ENCODE peak calls at places on chromosomes 5 and 9, in five cellular contexts. W is CD8-positive, alpha-beta memory T cell; Q is naive thymus-derived CD4-positive, alpha-beta T cell; C is fibroblast of the aortic adventitia; M is upper lobe of right lung. A is an unnamed sample.

GRCh38 chr5:40409600-40409999 is 270.1 kb upstream of the PTGER4 start:
- DNase-seq in Q (peak), M (no peak), W (peak), C (no peak), A (no peak)

GRCh38 chr5:12704955-12705354 is 800.7 kb upstream of the CTNND2 start:
- DNase-seq in C (no peak), Q (no peak), W (no peak), M (no peak), A (no peak)

GRCh38 chr5:169202969-169203368 is 98.0 kb downstream of the SLIT3 start:
- DNase-seq in M (no peak), W (no peak), Q (no peak), C (peak), A (no peak)

GRCh38 chr9:129245276-129245675 is 67.2 kb upstream of the IER5L start:
- DNase-seq in M (peak), C (no peak), Q (no peak), W (no peak), A (no peak)

GRCh38 chr5:123810253-123810652 is 298.3 kb downstream of the CSNK1G3 start:
- DNase-seq in Q (no peak), M (no peak), C (no peak), W (no peak), A (no peak)

GRCh38 chr9:110578896-110579752 is at the start of gene SVEP1:
- DNase-seq in M (peak), Q (no peak), C (peak), W (no peak), A (peak)

GRCh38 chr5:58060971-58061370 is 398.9 kb downstream of the PLK2 start:
- DNase-seq in W (no peak), Q (no peak), M (no peak), C (peak), A (no peak)

GRCh38 chr5:36740259-36740898 is 134.0 kb downstream of the SLC1A3 start:
- DNase-seq in Q (no peak), C (peak), M (no peak), W (no peak), A (no peak)

GRCh38 chr5:113520429-113520828 is 6.9 kb downstream of the YTHDC2 start:
- DNase-seq in W (no peak), Q (no peak), M (no peak), C (peak), A (peak)

GRCh38 chr9:108759835-108760234 is 96.0 kb downstream of the ACTL7B start:
- DNase-seq in M (no peak), W (no peak), Q (no peak), C (no peak), A (no peak)

GRCh38 chr5:58462623-58463230 is 2.8 kb upstream of the PLK2 start:
- DNase-seq in Q (peak), C (peak), M (no peak), W (peak), A (peak)

GRCh38 chr9:119736478-119737454 is 367.5 kb upstream of the BRINP1 start:
- DNase-seq in C (no peak), W (no peak), M (peak), Q (no peak), A (peak)

GRCh38 chr9:28648723-28649122 is 1075.4 kb upstream of the C9orf72 start:
- DNase-seq in M (no peak), C (no peak), Q (no peak), W (no peak), A (no peak)

GRCh38 chr5:179137643-179138567 is 77.7 kb downstream of the ZNF354C start:
- DNase-seq in Q (no peak), W (no peak), C (no peak), M (no peak), A (no peak)

GRCh38 chr5:157273131-157273556 is 7.2 kb downstream of the CYFIP2 start:
- DNase-seq in Q (no peak), C (no peak), W (no peak), M (no peak), A (peak)
- H3K4me3 ChIP-seq in Q (no peak), C (no peak), W (peak), M (no peak), A (peak)

GRCh38 chr5:84673785-84674184 is 289.1 kb upstream of the EDIL3 start:
- DNase-seq in W (no peak), C (no peak), M (no peak), Q (no peak), A (no peak)
- H3K4me3 ChIP-seq in W (no peak), C (no peak), M (no peak), Q (no peak), A (no peak)

DNA sequence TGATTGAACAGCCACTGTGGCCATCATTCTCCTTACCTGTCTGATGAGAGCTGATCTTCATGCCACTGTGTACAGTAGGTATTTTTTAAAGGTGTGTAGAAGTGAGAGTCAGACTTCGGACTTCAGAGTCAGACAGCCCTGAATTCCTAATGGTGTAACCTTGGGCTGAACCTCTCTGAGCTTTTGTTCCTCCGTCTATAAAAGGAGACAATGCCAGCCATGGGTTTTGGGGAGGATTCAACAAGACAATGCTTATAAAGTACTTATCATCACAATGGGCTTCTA is 18.7 kb downstream of the GSN start:
- DNase-seq in W (no peak), Q (no peak), C (no peak), M (no peak), A (no peak)
- H3K4me3 ChIP-seq in W (no peak), Q (no peak), C (peak), M (peak), A (no peak)

DNA sequence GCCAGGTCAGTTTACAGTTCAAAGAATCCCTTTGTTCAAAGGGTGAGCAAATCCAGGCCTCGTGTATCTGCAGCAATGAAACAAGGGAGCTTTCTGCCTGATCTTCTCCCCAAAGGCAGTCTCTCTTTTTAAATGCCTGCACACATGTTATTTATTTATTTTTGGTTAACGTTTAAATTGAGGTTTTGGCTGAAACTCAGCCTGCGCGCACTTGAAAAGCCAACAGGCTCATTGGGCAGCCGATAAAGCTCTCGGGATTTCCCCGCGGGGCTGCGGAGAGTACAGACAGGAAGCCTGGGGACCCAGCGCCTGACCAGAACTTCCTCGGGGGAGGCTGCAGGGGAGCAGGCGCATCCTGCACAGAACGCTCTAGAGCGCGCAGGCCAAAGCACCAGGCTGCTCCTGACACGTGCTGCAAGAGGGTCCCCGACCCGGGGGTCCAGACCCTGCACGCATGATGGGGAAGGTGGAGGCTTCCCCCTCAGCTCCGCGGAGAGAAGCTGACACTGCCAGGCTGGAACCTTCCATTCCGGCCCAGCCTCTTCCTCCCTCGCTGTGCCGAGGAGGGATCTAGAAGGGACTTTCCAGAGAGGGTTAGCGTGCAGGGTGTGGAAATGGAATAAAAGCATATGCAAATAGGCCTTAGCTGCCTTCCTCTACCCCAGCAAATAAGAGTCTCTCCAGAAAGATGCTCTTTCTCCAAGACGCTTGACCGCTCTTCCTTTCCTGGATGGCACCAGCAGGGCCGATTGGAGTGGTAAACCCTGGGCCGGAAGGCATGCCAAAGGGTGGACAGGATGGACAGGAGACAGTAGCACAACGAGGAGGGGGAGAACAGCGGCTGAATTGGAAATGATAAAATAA is 46.1 kb downstream of the PTTG1 start:
- DNase-seq in C (peak), W (peak), M (peak), Q (peak), A (peak)
- H3K4me3 ChIP-seq in C (no peak), W (peak), M (peak), Q (peak), A (peak)

GRCh38 chr9:27413507-27414214 is 110.4 kb upstream of the IFNK start:
- DNase-seq in W (no peak), Q (no peak), M (no peak), C (peak), A (no peak)

GRCh38 chr9:27414215-27414731 is 109.8 kb upstream of the IFNK start:
- DNase-seq in M (no peak), W (no peak), Q (no peak), C (no peak), A (no peak)

GRCh38 chr9:27408523-27408922 is 111.6 kb upstream of the EQTN start:
- DNase-seq in C (no peak), W (no peak), M (no peak), Q (no peak), A (no peak)

GRCh38 chr9:27412081-27412480 is 112.0 kb upstream of the IFNK start:
- DNase-seq in W (no peak), Q (no peak), C (no peak), M (no peak), A (no peak)

DNA sequence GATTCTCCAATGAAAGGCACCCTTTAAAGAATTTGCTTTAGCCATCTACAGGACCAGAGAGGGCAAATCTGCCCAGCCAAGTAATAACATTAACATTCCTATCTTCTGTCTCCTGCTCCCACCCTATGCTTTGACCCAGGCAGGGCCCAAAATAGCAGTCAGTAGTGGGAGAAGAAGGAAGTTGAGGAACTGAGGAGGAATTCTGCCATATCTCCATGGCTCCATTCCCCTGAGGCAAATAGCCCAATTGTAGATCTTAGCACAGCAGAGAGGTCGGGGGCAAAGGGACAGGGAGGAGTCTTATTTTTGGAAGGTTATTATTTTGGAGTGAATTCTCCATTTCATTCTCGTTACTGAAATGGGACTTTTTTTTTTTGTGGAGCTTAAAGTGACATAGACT is 111.1 kb upstream of the IFNK start:
- DNase-seq in Q (no peak), M (no peak), C (no peak), W (no peak), A (no peak)
- H3K4me3 ChIP-seq in Q (no peak), M (peak), C (no peak), W (no peak), A (no peak)

DNA sequence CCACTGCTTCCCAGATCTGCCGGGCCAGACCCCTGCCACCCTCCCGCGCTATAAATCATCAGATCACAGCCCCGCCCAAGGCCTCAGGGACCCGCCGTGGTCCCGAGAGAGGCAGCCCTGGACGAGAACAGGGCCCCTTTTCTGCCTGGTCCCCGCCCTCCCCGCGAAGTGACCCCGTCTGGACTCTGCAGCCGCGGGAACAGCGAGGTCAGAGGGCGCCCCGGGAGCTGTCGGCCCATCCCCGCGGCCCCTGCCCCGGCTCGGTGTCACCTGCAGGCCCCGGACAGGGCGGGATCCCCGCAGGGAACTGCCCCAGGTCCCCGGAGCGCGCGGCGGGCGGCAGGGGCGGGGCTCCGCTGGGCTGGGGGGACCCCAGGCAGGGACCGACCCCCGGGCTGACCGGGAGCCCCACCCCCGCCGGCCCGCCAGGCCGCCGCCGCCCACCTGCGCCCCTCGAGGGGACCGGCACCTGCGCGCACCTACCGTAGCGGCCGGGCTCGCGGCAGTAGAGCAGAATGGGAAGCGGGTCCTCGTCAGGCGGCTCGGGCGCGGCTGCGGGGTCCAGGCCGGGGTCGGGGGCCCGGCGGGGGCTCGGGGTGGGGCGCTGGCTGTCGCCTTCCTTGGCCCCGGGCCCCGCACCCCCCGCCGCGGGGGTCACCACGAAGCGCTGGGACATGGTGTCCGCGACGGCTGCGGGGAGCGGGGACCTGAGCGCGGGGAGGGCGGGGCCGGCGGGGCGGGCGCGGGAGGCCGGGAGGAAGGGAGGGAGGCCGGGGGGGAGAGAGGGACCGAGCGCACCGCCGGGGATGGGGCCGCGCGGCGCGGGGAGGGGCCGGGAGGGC is 43.5 kb upstream of the SLC12A7 start:
- DNase-seq in W (no peak), Q (no peak), C (no peak), M (no peak), A (no peak)
- H3K4me3 ChIP-seq in W (no peak), Q (no peak), C (no peak), M (no peak), A (no peak)